ENCODE peak calls at places on chromosomes 13 and 19, in eight cellular contexts. B, K, Y, A, I, L, M and N are unnamed samples.

GRCh38 chr13:105276571-105276970 is 1258.9 kb downstream of the EFNB2 start:
- DNase-seq in B (no peak), K (no peak), Y (no peak), A (no peak), I (no peak), L (no peak), M (no peak), N (no peak)

GRCh38 chr19:18941628-18942354 is 774 bp upstream of the HOMER3 start:
- DNase-seq in B (no peak), K (peak), Y (no peak), A (no peak), I (no peak), L (no peak), M (no peak), N (no peak)

GRCh38 chr19:29841559-29842367 is 30.0 kb downstream of the CCNE1 start:
- DNase-seq in B (no peak), K (peak), Y (no peak), A (no peak), I (no peak), L (peak), M (peak), N (no peak)

GRCh38 chr13:23129329-23129728 is 51.5 kb upstream of the SGCG start:
- DNase-seq in B (no peak), K (no peak), Y (no peak), A (no peak), I (no peak), L (no peak), M (no peak), N (no peak)

GRCh38 chr13:35157143-35157755 is 215.2 kb downstream of the NBEA start:
- DNase-seq in B (no peak), K (peak), Y (no peak), A (peak), I (peak), L (peak), M (peak), N (no peak)

GRCh38 chr19:32817252-32817912 is 52.2 kb downstream of the SLC7A9 start:
- DNase-seq in B (no peak), K (no peak), Y (no peak), A (no peak), I (no peak), L (no peak), M (no peak), N (no peak)

GRCh38 chr13:114054269-114054668 is 78.2 kb downstream of the RASA3 start:
- DNase-seq in B (no peak), K (peak), Y (no peak), A (peak), I (no peak), L (no peak), M (no peak), N (no peak)

GRCh38 chr19:15621801-15622200 is 6.8 kb downstream of the CYP4F8 start:
- DNase-seq in B (no peak), K (no peak), Y (no peak), A (no peak), I (no peak), L (no peak), M (no peak), N (no peak)

GRCh38 chr13:67238277-67238859 is 8.2 kb upstream of the PCDH9 start:
- DNase-seq in B (no peak), K (peak), Y (no peak), A (no peak), I (no peak), L (peak), M (peak), N (no peak)

GRCh38 chr13:26694609-26695359 is 65.8 kb downstream of the GPR12 start:
- DNase-seq in B (no peak), K (no peak), Y (no peak), A (no peak), I (no peak), L (no peak), M (no peak), N (no peak)

GRCh38 chr19:45597425-45598111 is 4.4 kb downstream of the GPR4 start:
- DNase-seq in B (no peak), K (no peak), Y (no peak), A (no peak), I (no peak), L (no peak), M (no peak), N (no peak)

GRCh38 chr13:48505597-48506091 is 27.2 kb downstream of the RCBTB2 start:
- DNase-seq in B (no peak), K (no peak), Y (no peak), A (peak), I (peak), L (no peak), M (no peak), N (no peak)

GRCh38 chr13:97005631-97006262 is 11.5 kb upstream of the OXGR1 start:
- DNase-seq in B (no peak), K (no peak), Y (no peak), A (no peak), I (no peak), L (peak), M (peak), N (no peak)

GRCh38 chr13:80217614-80218456 is 123.1 kb downstream of the SPRY2 start:
- DNase-seq in B (no peak), K (no peak), Y (no peak), A (no peak), I (no peak), L (peak), M (peak), N (no peak)

GRCh38 chr13:49615844-49616687 is 12.2 kb upstream of the ARL11 start:
- DNase-seq in B (no peak), K (no peak), Y (no peak), A (no peak), I (no peak), L (no peak), M (no peak), N (no peak)

GRCh38 chr13:24627090-24627714 is 53.0 kb upstream of the ATP12A start:
- DNase-seq in B (no peak), K (peak), Y (no peak), A (no peak), I (no peak), L (no peak), M (no peak), N (no peak)

GRCh38 chr13:29791997-29792775 is 58.2 kb downstream of the UBL3 start:
- DNase-seq in B (no peak), K (no peak), Y (no peak), A (no peak), I (no peak), L (no peak), M (no peak), N (no peak)

GRCh38 chr19:40578442-40578908 is 1.8 kb downstream of the SHKBP1 start:
- DNase-seq in B (no peak), K (peak), Y (no peak), A (no peak), I (no peak), L (peak), M (peak), N (no peak)

GRCh38 chr13:93249259-93249917 is 22.8 kb downstream of the GPC6 start:
- DNase-seq in B (no peak), K (no peak), Y (no peak), A (no peak), I (peak), L (peak), M (peak), N (no peak)

GRCh38 chr13:39665763-39666162 is 10.3 kb downstream of the COG6 start:
- DNase-seq in B (no peak), K (no peak), Y (no peak), A (no peak), I (no peak), L (no peak), M (no peak), N (no peak)

GRCh38 chr13:80214521-80214941 is 126.4 kb downstream of the SPRY2 start:
- DNase-seq in B (no peak), K (peak), Y (no peak), A (no peak), I (no peak), L (no peak), M (peak), N (no peak)

GRCh38 chr19:44447864-44448674 is at the start of gene ZNF229:
- DNase-seq in B (peak), K (peak), Y (peak), A (peak), I (peak), L (peak), M (peak), N (peak)

GRCh38 chr19:11416346-11417052 is 2.6 kb downstream of the RGL3 start:
- DNase-seq in B (no peak), K (no peak), Y (no peak), A (no peak), I (no peak), L (no peak), M (no peak), N (no peak)

GRCh38 chr13:97282705-97283104 is 60.6 kb downstream of the MBNL2 start:
- DNase-seq in B (no peak), K (no peak), Y (no peak), A (no peak), I (no peak), L (peak), M (no peak), N (no peak)

GRCh38 chr13:48892311-48892710 is 83.4 kb upstream of the FNDC3A start:
- DNase-seq in B (no peak), K (no peak), Y (no peak), A (no peak), I (peak), L (peak), M (peak), N (peak)

GRCh38 chr13:42747399-42747873 is 33.9 kb upstream of the FAM216B start:
- DNase-seq in B (no peak), K (no peak), Y (no peak), A (no peak), I (peak), L (peak), M (peak), N (no peak)

GRCh38 chr19:13042443-13043130 is 47.3 kb downstream of the NFIX start:
- DNase-seq in B (no peak), K (no peak), Y (no peak), A (no peak), I (no peak), L (no peak), M (no peak), N (no peak)

GRCh38 chr13:48233886-48234488 is 981 bp downstream of the ITM2B start:
- DNase-seq in B (no peak), K (no peak), Y (no peak), A (no peak), I (no peak), L (peak), M (no peak), N (no peak)

GRCh38 chr13:76596216-76596615 is 290.0 kb downstream of the KCTD12 start:
- DNase-seq in B (no peak), K (no peak), Y (no peak), A (no peak), I (no peak), L (no peak), M (no peak), N (no peak)

GRCh38 chr19:19171821-19172532 is 1.9 kb upstream of the MEF2B start:
- DNase-seq in B (no peak), K (no peak), Y (no peak), A (no peak), I (no peak), L (no peak), M (no peak), N (no peak)

GRCh38 chr19:54905908-54906511 is at the start of gene NCR1:
- DNase-seq in B (no peak), K (no peak), Y (no peak), A (peak), I (no peak), L (peak), M (no peak), N (no peak)

GRCh38 chr19:8335343-8336071 is 7.6 kb downstream of the KANK3 start:
- DNase-seq in B (no peak), K (peak), Y (no peak), A (peak), I (no peak), L (no peak), M (no peak), N (no peak)

GRCh38 chr13:51729853-51730553 is 74.0 kb downstream of the DHRS12 start:
- DNase-seq in B (peak), K (no peak), Y (no peak), A (peak), I (peak), L (peak), M (peak), N (no peak)

GRCh38 chr19:54373781-54374266 is 9.1 kb upstream of the LAIR1 start:
- DNase-seq in B (peak), K (no peak), Y (no peak), A (no peak), I (no peak), L (peak), M (no peak), N (no peak)

GRCh38 chr13:109454167-109454917 is 332.0 kb downstream of the IRS2 start:
- DNase-seq in B (no peak), K (no peak), Y (no peak), A (no peak), I (peak), L (peak), M (peak), N (no peak)

GRCh38 chr19:21434967-21435544 is 38.1 kb downstream of the ZNF493 start:
- DNase-seq in B (no peak), K (peak), Y (no peak), A (no peak), I (no peak), L (no peak), M (no peak), N (no peak)

GRCh38 chr13:90618133-90618532 is 729.4 kb upstream of the MIR17HG start:
- DNase-seq in B (no peak), K (no peak), Y (no peak), A (no peak), I (no peak), L (no peak), M (no peak), N (no peak)

GRCh38 chr13:50170447-50171037 is 155.3 kb downstream of the KCNRG start:
- DNase-seq in B (no peak), K (no peak), Y (no peak), A (no peak), I (no peak), L (peak), M (no peak), N (no peak)

GRCh38 chr13:38759390-38759789 is 72.5 kb downstream of the FREM2 start:
- DNase-seq in B (no peak), K (no peak), Y (no peak), A (no peak), I (no peak), L (no peak), M (no peak), N (no peak)